ENCODE peak calls at places on chromosome 3, in four cellular contexts. One of them, this sample, is unnamed.

GRCh38 chr3:190807719-190808375 is 54.6 kb downstream of the GMNC start:
- DNase-seq in spleen: no peak
- DNase-seq in kidney: peak
- DNase-seq in AG04450: no peak
- DNase-seq in this sample: peak

GRCh38 chr3:41888368-41889076 is 73.4 kb downstream of the ULK4 start:
- DNase-seq in spleen: no peak
- DNase-seq in kidney: no peak
- DNase-seq in AG04450: no peak
- DNase-seq in this sample: no peak

GRCh38 chr3:25573386-25574171 is 91.1 kb downstream of the TOP2B start:
- DNase-seq in spleen: no peak
- DNase-seq in kidney: no peak
- DNase-seq in AG04450: no peak
- DNase-seq in this sample: no peak

GRCh38 chr3:66215106-66215505 is 5.7 kb upstream of the SLC25A26 start:
- DNase-seq in spleen: no peak
- DNase-seq in kidney: no peak
- DNase-seq in AG04450: no peak
- DNase-seq in this sample: no peak

GRCh38 chr3:190038050-190038631 is 82.6 kb downstream of the P3H2 start:
- DNase-seq in spleen: no peak
- DNase-seq in kidney: peak
- DNase-seq in AG04450: peak
- DNase-seq in this sample: no peak

GRCh38 chr3:78734048-78734637 is 1033.7 kb downstream of the ROBO1 start:
- DNase-seq in spleen: no peak
- DNase-seq in kidney: no peak
- DNase-seq in AG04450: no peak
- DNase-seq in this sample: no peak

GRCh38 chr3:194255252-194256039 is 95.7 kb downstream of the CPN2 start:
- DNase-seq in spleen: peak
- DNase-seq in kidney: peak
- DNase-seq in AG04450: no peak
- DNase-seq in this sample: no peak

GRCh38 chr3:42562047-42562907 is 19.5 kb downstream of the SEC22C start:
- DNase-seq in spleen: no peak
- DNase-seq in kidney: no peak
- DNase-seq in AG04450: no peak
- DNase-seq in this sample: peak

GRCh38 chr3:179969525-179969924 is 67.2 kb downstream of the PEX5L start:
- DNase-seq in spleen: no peak
- DNase-seq in kidney: no peak
- DNase-seq in AG04450: no peak
- DNase-seq in this sample: no peak

GRCh38 chr3:188085596-188086560 is 68.1 kb upstream of the LPP start:
- DNase-seq in spleen: no peak
- DNase-seq in kidney: no peak
- DNase-seq in AG04450: no peak
- DNase-seq in this sample: no peak

GRCh38 chr3:179604336-179605078 is at the start of the genes MRPL47 and NDUFB5:
- DNase-seq in spleen: peak
- DNase-seq in kidney: peak
- DNase-seq in AG04450: peak
- DNase-seq in this sample: peak

GRCh38 chr3:65919841-65920240 is 118.9 kb downstream of the MAGI1 start:
- DNase-seq in spleen: no peak
- DNase-seq in kidney: no peak
- DNase-seq in AG04450: peak
- DNase-seq in this sample: no peak

GRCh38 chr3:106731230-106731629 is 646.0 kb upstream of the CCDC54 start:
- DNase-seq in spleen: no peak
- DNase-seq in kidney: no peak
- DNase-seq in AG04450: no peak
- DNase-seq in this sample: no peak

GRCh38 chr3:95184038-95184437 is 1121.2 kb downstream of the NSUN3 start:
- DNase-seq in spleen: no peak
- DNase-seq in kidney: peak
- DNase-seq in AG04450: no peak
- DNase-seq in this sample: no peak

GRCh38 chr3:36206936-36207620 is 173.2 kb upstream of the STAC start:
- DNase-seq in spleen: no peak
- DNase-seq in kidney: no peak
- DNase-seq in AG04450: no peak
- DNase-seq in this sample: no peak

GRCh38 chr3:187728248-187728647 is 17.0 kb downstream of the BCL6 start:
- DNase-seq in spleen: no peak
- DNase-seq in kidney: no peak
- DNase-seq in AG04450: no peak
- DNase-seq in this sample: no peak

GRCh38 chr3:120200836-120201235 is 84.2 kb downstream of the GPR156 start:
- DNase-seq in spleen: no peak
- DNase-seq in kidney: no peak
- DNase-seq in AG04450: no peak
- DNase-seq in this sample: no peak

GRCh38 chr3:48960841-48961413 is 29.1 kb upstream of the P4HTM start:
- DNase-seq in spleen: no peak
- DNase-seq in kidney: no peak
- DNase-seq in AG04450: no peak
- DNase-seq in this sample: no peak

GRCh38 chr3:194871864-194872668 is 186.4 kb downstream of the FAM43A start:
- DNase-seq in spleen: no peak
- DNase-seq in kidney: no peak
- DNase-seq in AG04450: peak
- DNase-seq in this sample: no peak

GRCh38 chr3:172201136-172201989 is 162.0 kb downstream of the FNDC3B start:
- DNase-seq in spleen: peak
- DNase-seq in kidney: peak
- DNase-seq in AG04450: peak
- DNase-seq in this sample: no peak

GRCh38 chr3:98991393-98991792 is 89.9 kb upstream of the DCBLD2 start:
- DNase-seq in spleen: no peak
- DNase-seq in kidney: no peak
- DNase-seq in AG04450: no peak
- DNase-seq in this sample: no peak

GRCh38 chr3:98817546-98817945 is 54.4 kb downstream of the ST3GAL6 start:
- DNase-seq in spleen: no peak
- DNase-seq in kidney: no peak
- DNase-seq in AG04450: peak
- DNase-seq in this sample: peak

GRCh38 chr3:186653984-186654383 is 11.8 kb upstream of the HRG start:
- DNase-seq in spleen: no peak
- DNase-seq in kidney: no peak
- DNase-seq in AG04450: no peak
- DNase-seq in this sample: no peak

GRCh38 chr3:27723803-27724458 is 1.8 kb upstream of the EOMES start:
- DNase-seq in spleen: no peak
- DNase-seq in kidney: no peak
- DNase-seq in AG04450: no peak
- DNase-seq in this sample: no peak

GRCh38 chr3:170327040-170327808 is 30.3 kb upstream of the SKIL start:
- DNase-seq in spleen: no peak
- DNase-seq in kidney: peak
- DNase-seq in AG04450: no peak
- DNase-seq in this sample: no peak

GRCh38 chr3:19065027-19065426 is 83.3 kb upstream of the KCNH8 start:
- DNase-seq in spleen: no peak
- DNase-seq in kidney: no peak
- DNase-seq in AG04450: no peak
- DNase-seq in this sample: peak

GRCh38 chr3:125151916-125152315 is 60.6 kb downstream of the SLC12A8 start:
- DNase-seq in spleen: no peak
- DNase-seq in kidney: no peak
- DNase-seq in AG04450: no peak
- DNase-seq in this sample: no peak

GRCh38 chr3:76811418-76811817 is 228.5 kb upstream of the ROBO2 start:
- DNase-seq in spleen: no peak
- DNase-seq in kidney: no peak
- DNase-seq in AG04450: no peak
- DNase-seq in this sample: no peak

GRCh38 chr3:38163117-38163870 is 2.0 kb upstream of the OXSR1 start:
- DNase-seq in spleen: no peak
- DNase-seq in kidney: no peak
- DNase-seq in AG04450: no peak
- DNase-seq in this sample: no peak

GRCh38 chr3:160544837-160545236 is 20.5 kb downstream of the KPNA4 start:
- DNase-seq in spleen: no peak
- DNase-seq in kidney: no peak
- DNase-seq in AG04450: no peak
- DNase-seq in this sample: no peak

GRCh38 chr3:138125548-138126221 is 6.5 kb downstream of the A4GNT start:
- DNase-seq in spleen: no peak
- DNase-seq in kidney: no peak
- DNase-seq in AG04450: no peak
- DNase-seq in this sample: no peak

GRCh38 chr3:45105855-45106655 is 40.1 kb downstream of the CDCP1 start:
- DNase-seq in spleen: no peak
- DNase-seq in kidney: no peak
- DNase-seq in AG04450: peak
- DNase-seq in this sample: no peak

GRCh38 chr3:124993462-124993861 is 58.9 kb upstream of the MUC13 start:
- DNase-seq in spleen: no peak
- DNase-seq in kidney: peak
- DNase-seq in AG04450: no peak
- DNase-seq in this sample: no peak

GRCh38 chr3:184336484-184337230 is 743 bp upstream of the FAM131A start:
- DNase-seq in spleen: no peak
- DNase-seq in kidney: no peak
- DNase-seq in AG04450: no peak
- DNase-seq in this sample: peak

DNA sequence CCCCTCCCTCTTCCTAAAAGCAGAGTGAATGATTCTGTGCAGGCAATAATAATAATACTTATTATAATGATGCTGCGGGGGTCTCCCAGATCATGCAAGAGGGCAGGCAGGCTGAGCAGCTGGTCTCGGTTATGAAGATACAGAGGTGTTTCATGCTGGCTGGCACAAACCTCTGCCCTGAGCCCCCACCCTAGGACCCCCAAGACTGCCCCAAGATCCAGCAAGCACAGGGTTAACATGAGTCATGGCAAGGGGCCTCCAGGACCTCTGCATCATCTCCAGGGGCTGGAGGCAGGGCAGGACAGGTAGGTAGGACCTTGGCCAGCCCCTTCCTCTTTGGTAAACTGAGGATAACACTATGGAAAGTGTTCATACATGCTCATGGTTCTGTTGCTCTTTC is 2.7 kb downstream of the MGLL start:
- DNase-seq in spleen: no peak
- DNase-seq in kidney: no peak
- DNase-seq in AG04450: no peak
- DNase-seq in this sample: no peak
- H3K4me3 ChIP-seq in spleen: no peak
- H3K4me3 ChIP-seq in kidney: peak
- H3K4me3 ChIP-seq in AG04450: no peak
- H3K4me3 ChIP-seq in this sample: no peak

GRCh38 chr3:156599475-156599874 is 44.6 kb upstream of the SSR3 start:
- DNase-seq in spleen: no peak
- DNase-seq in kidney: no peak
- DNase-seq in AG04450: no peak
- DNase-seq in this sample: no peak

GRCh38 chr3:156594229-156594683 is 39.3 kb upstream of the SSR3 start:
- DNase-seq in spleen: no peak
- DNase-seq in kidney: no peak
- DNase-seq in AG04450: no peak
- DNase-seq in this sample: no peak

GRCh38 chr3:156598413-156598812 is 43.5 kb upstream of the SSR3 start:
- DNase-seq in spleen: no peak
- DNase-seq in kidney: no peak
- DNase-seq in AG04450: no peak
- DNase-seq in this sample: no peak

GRCh38 chr3:156599061-156599460 is 44.1 kb upstream of the SSR3 start:
- DNase-seq in spleen: no peak
- DNase-seq in kidney: no peak
- DNase-seq in AG04450: no peak
- DNase-seq in this sample: no peak

DNA sequence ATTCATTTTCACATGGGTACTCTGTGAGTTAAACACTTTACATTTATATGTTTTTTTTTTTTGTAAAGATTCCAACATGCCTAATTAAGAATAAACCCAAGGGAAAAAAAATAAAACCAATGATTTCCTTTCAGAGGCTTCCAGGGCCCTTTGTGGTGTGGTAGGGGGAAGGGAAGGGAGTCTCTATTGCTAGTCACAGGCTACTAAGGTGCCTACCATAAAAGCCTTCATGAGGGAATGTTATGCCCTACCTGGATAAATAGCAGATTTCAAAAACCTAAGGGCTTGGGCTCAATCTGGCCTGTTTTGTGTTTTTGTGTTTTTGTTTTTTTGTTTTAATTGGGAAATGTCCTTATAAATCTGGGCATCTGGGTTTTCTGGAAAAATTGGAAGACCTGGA is 38.9 kb upstream of the SSR3 start:
- DNase-seq in spleen: no peak
- DNase-seq in kidney: no peak
- DNase-seq in AG04450: no peak
- DNase-seq in this sample: no peak
- H3K4me3 ChIP-seq in spleen: no peak
- H3K4me3 ChIP-seq in kidney: peak
- H3K4me3 ChIP-seq in AG04450: no peak
- H3K4me3 ChIP-seq in this sample: no peak

GRCh38 chr3:123446210-123446609 is 2.7 kb downstream of the ADCY5 start:
- DNase-seq in spleen: peak
- DNase-seq in kidney: no peak
- DNase-seq in AG04450: no peak
- DNase-seq in this sample: no peak

GRCh38 chr3:123444023-123444422 is 4.9 kb downstream of the ADCY5 start:
- DNase-seq in spleen: no peak
- DNase-seq in kidney: no peak
- DNase-seq in AG04450: no peak
- DNase-seq in this sample: no peak

GRCh38 chr3:123446610-123447109 is 2.2 kb downstream of the ADCY5 start:
- DNase-seq in spleen: peak
- DNase-seq in kidney: no peak
- DNase-seq in AG04450: no peak
- DNase-seq in this sample: no peak

GRCh38 chr3:123444744-123445143 is 4.1 kb downstream of the ADCY5 start:
- DNase-seq in spleen: no peak
- DNase-seq in kidney: no peak
- DNase-seq in AG04450: no peak
- DNase-seq in this sample: no peak

GRCh38 chr3:123445702-123446101 is 3.2 kb downstream of the ADCY5 start:
- DNase-seq in spleen: no peak
- DNase-seq in kidney: no peak
- DNase-seq in AG04450: no peak
- DNase-seq in this sample: no peak
- H3K4me3 ChIP-seq in spleen: no peak
- H3K4me3 ChIP-seq in kidney: peak
- H3K4me3 ChIP-seq in AG04450: no peak
- H3K4me3 ChIP-seq in this sample: no peak

GRCh38 chr3:146156801-146157310 is 4.1 kb downstream of the PLOD2 start:
- DNase-seq in spleen: no peak
- DNase-seq in kidney: no peak
- DNase-seq in AG04450: no peak
- DNase-seq in this sample: peak
- H3K4me3 ChIP-seq in spleen: no peak
- H3K4me3 ChIP-seq in kidney: peak
- H3K4me3 ChIP-seq in AG04450: peak
- H3K4me3 ChIP-seq in this sample: no peak